ENCODE peak calls at places on chromosomes 16 and 17, in ten cellular contexts. One of them, this sample, is unnamed.

GRCh38 chr17:43599835-43600234 is 53.7 kb upstream of the ETV4 start:
- DNase-seq in pancreas: no peak
- DNase-seq in BJ: no peak
- DNase-seq in CD4-positive, alpha-beta T cell: no peak
- DNase-seq in GM13976: no peak
- DNase-seq in RWPE1: peak
- DNase-seq in omental fat pad: no peak
- DNase-seq in uterus: no peak
- DNase-seq in choroid plexus epithelial cell: peak
- DNase-seq in tibial artery: peak
- DNase-seq in this sample: no peak

GRCh38 chr16:13968835-13969234 is 48.9 kb downstream of the ERCC4 start:
- DNase-seq in pancreas: no peak
- DNase-seq in BJ: no peak
- DNase-seq in CD4-positive, alpha-beta T cell: no peak
- DNase-seq in GM13976: no peak
- DNase-seq in RWPE1: no peak
- DNase-seq in omental fat pad: no peak
- DNase-seq in uterus: no peak
- DNase-seq in choroid plexus epithelial cell: no peak
- DNase-seq in tibial artery: no peak
- DNase-seq in this sample: no peak

GRCh38 chr17:20094777-20095176 is 85.6 kb downstream of the SPECC1 start:
- DNase-seq in pancreas: no peak
- DNase-seq in BJ: no peak
- DNase-seq in CD4-positive, alpha-beta T cell: no peak
- DNase-seq in GM13976: no peak
- DNase-seq in RWPE1: no peak
- DNase-seq in omental fat pad: no peak
- DNase-seq in uterus: no peak
- DNase-seq in choroid plexus epithelial cell: no peak
- DNase-seq in tibial artery: no peak
- DNase-seq in this sample: no peak

GRCh38 chr17:51238253-51238887 is 21.5 kb downstream of the MBTD1 start:
- DNase-seq in pancreas: no peak
- DNase-seq in BJ: no peak
- DNase-seq in CD4-positive, alpha-beta T cell: no peak
- DNase-seq in GM13976: peak
- DNase-seq in RWPE1: no peak
- DNase-seq in omental fat pad: no peak
- DNase-seq in uterus: no peak
- DNase-seq in choroid plexus epithelial cell: no peak
- DNase-seq in tibial artery: no peak
- DNase-seq in this sample: no peak

GRCh38 chr16:58456193-58456592 is 43.8 kb upstream of the NDRG4 start:
- DNase-seq in pancreas: no peak
- DNase-seq in BJ: no peak
- DNase-seq in CD4-positive, alpha-beta T cell: no peak
- DNase-seq in GM13976: no peak
- DNase-seq in RWPE1: no peak
- DNase-seq in omental fat pad: no peak
- DNase-seq in uterus: no peak
- DNase-seq in choroid plexus epithelial cell: no peak
- DNase-seq in tibial artery: no peak
- DNase-seq in this sample: no peak

GRCh38 chr17:6648181-6648580 is 3.2 kb downstream of the MED31 start:
- DNase-seq in pancreas: no peak
- DNase-seq in BJ: no peak
- DNase-seq in CD4-positive, alpha-beta T cell: no peak
- DNase-seq in GM13976: no peak
- DNase-seq in RWPE1: no peak
- DNase-seq in omental fat pad: no peak
- DNase-seq in uterus: no peak
- DNase-seq in choroid plexus epithelial cell: peak
- DNase-seq in tibial artery: no peak
- DNase-seq in this sample: no peak

GRCh38 chr17:45995617-45996270 is 3.3 kb upstream of the STH start:
- DNase-seq in pancreas: peak
- DNase-seq in BJ: no peak
- DNase-seq in CD4-positive, alpha-beta T cell: no peak
- DNase-seq in GM13976: no peak
- DNase-seq in RWPE1: no peak
- DNase-seq in omental fat pad: no peak
- DNase-seq in uterus: no peak
- DNase-seq in choroid plexus epithelial cell: no peak
- DNase-seq in tibial artery: no peak
- DNase-seq in this sample: no peak

GRCh38 chr16:89557936-89558490 is 2.5 kb upstream of the RPL13 start:
- DNase-seq in pancreas: no peak
- DNase-seq in BJ: no peak
- DNase-seq in CD4-positive, alpha-beta T cell: no peak
- DNase-seq in GM13976: no peak
- DNase-seq in RWPE1: no peak
- DNase-seq in omental fat pad: no peak
- DNase-seq in uterus: no peak
- DNase-seq in choroid plexus epithelial cell: no peak
- DNase-seq in tibial artery: no peak
- DNase-seq in this sample: no peak

GRCh38 chr17:280901-281300 is 71.7 kb downstream of the RPH3AL start:
- DNase-seq in pancreas: peak
- DNase-seq in BJ: no peak
- DNase-seq in CD4-positive, alpha-beta T cell: no peak
- DNase-seq in GM13976: no peak
- DNase-seq in RWPE1: no peak
- DNase-seq in omental fat pad: no peak
- DNase-seq in uterus: peak
- DNase-seq in choroid plexus epithelial cell: no peak
- DNase-seq in tibial artery: no peak
- DNase-seq in this sample: no peak

GRCh38 chr17:4806770-4807533 is at the start of gene PLD2:
- DNase-seq in pancreas: peak
- DNase-seq in BJ: peak
- DNase-seq in CD4-positive, alpha-beta T cell: peak
- DNase-seq in GM13976: peak
- DNase-seq in RWPE1: peak
- DNase-seq in omental fat pad: peak
- DNase-seq in uterus: peak
- DNase-seq in choroid plexus epithelial cell: peak
- DNase-seq in tibial artery: peak
- DNase-seq in this sample: no peak

GRCh38 chr17:61416540-61417363 is 17.1 kb downstream of the TBX2 start:
- DNase-seq in pancreas: peak
- DNase-seq in BJ: peak
- DNase-seq in CD4-positive, alpha-beta T cell: no peak
- DNase-seq in GM13976: peak
- DNase-seq in RWPE1: peak
- DNase-seq in omental fat pad: no peak
- DNase-seq in uterus: peak
- DNase-seq in choroid plexus epithelial cell: peak
- DNase-seq in tibial artery: peak
- DNase-seq in this sample: peak

GRCh38 chr17:8734876-8735275 is 9.8 kb downstream of the CCDC42 start:
- DNase-seq in pancreas: no peak
- DNase-seq in BJ: no peak
- DNase-seq in CD4-positive, alpha-beta T cell: no peak
- DNase-seq in GM13976: no peak
- DNase-seq in RWPE1: no peak
- DNase-seq in omental fat pad: no peak
- DNase-seq in uterus: no peak
- DNase-seq in choroid plexus epithelial cell: no peak
- DNase-seq in tibial artery: no peak
- DNase-seq in this sample: no peak

GRCh38 chr16:30700971-30701370 is 2.0 kb downstream of the SRCAP start:
- DNase-seq in pancreas: no peak
- DNase-seq in BJ: no peak
- DNase-seq in CD4-positive, alpha-beta T cell: no peak
- DNase-seq in GM13976: no peak
- DNase-seq in RWPE1: no peak
- DNase-seq in omental fat pad: no peak
- DNase-seq in uterus: no peak
- DNase-seq in choroid plexus epithelial cell: no peak
- DNase-seq in tibial artery: no peak
- DNase-seq in this sample: no peak

GRCh38 chr17:44095647-44096496 is 25.3 kb downstream of the G6PC3 start:
- DNase-seq in pancreas: no peak
- DNase-seq in BJ: peak
- DNase-seq in CD4-positive, alpha-beta T cell: no peak
- DNase-seq in GM13976: peak
- DNase-seq in RWPE1: peak
- DNase-seq in omental fat pad: no peak
- DNase-seq in uterus: peak
- DNase-seq in choroid plexus epithelial cell: peak
- DNase-seq in tibial artery: peak
- DNase-seq in this sample: peak

GRCh38 chr16:66478733-66479511 is 51.8 kb downstream of the BEAN1 start:
- DNase-seq in pancreas: no peak
- DNase-seq in BJ: no peak
- DNase-seq in CD4-positive, alpha-beta T cell: peak
- DNase-seq in GM13976: peak
- DNase-seq in RWPE1: peak
- DNase-seq in omental fat pad: peak
- DNase-seq in uterus: peak
- DNase-seq in choroid plexus epithelial cell: peak
- DNase-seq in tibial artery: peak
- DNase-seq in this sample: no peak

GRCh38 chr17:75845058-75845711 is 981 bp upstream of the UNC13D start:
- DNase-seq in pancreas: peak
- DNase-seq in BJ: no peak
- DNase-seq in CD4-positive, alpha-beta T cell: peak
- DNase-seq in GM13976: peak
- DNase-seq in RWPE1: peak
- DNase-seq in omental fat pad: no peak
- DNase-seq in uterus: peak
- DNase-seq in choroid plexus epithelial cell: peak
- DNase-seq in tibial artery: peak
- DNase-seq in this sample: peak

GRCh38 chr17:1730004-1730344 is 5.5 kb downstream of the WDR81 start:
- DNase-seq in pancreas: no peak
- DNase-seq in BJ: no peak
- DNase-seq in CD4-positive, alpha-beta T cell: no peak
- DNase-seq in GM13976: no peak
- DNase-seq in RWPE1: no peak
- DNase-seq in omental fat pad: no peak
- DNase-seq in uterus: no peak
- DNase-seq in choroid plexus epithelial cell: no peak
- DNase-seq in tibial artery: no peak
- DNase-seq in this sample: no peak

GRCh38 chr17:40284085-40284713 is 3.5 kb upstream of the CDC6 start:
- DNase-seq in pancreas: no peak
- DNase-seq in BJ: peak
- DNase-seq in CD4-positive, alpha-beta T cell: no peak
- DNase-seq in GM13976: no peak
- DNase-seq in RWPE1: peak
- DNase-seq in omental fat pad: no peak
- DNase-seq in uterus: no peak
- DNase-seq in choroid plexus epithelial cell: peak
- DNase-seq in tibial artery: no peak
- DNase-seq in this sample: peak
- TF ChIP-seq CTCF in pancreas: no peak
- TF ChIP-seq CTCF in BJ: peak
- TF ChIP-seq CTCF in CD4-positive, alpha-beta T cell: no peak
- TF ChIP-seq CTCF in GM13976: no peak
- TF ChIP-seq CTCF in RWPE1: no peak
- TF ChIP-seq CTCF in omental fat pad: no peak
- TF ChIP-seq CTCF in uterus: no peak
- TF ChIP-seq CTCF in choroid plexus epithelial cell: peak
- TF ChIP-seq CTCF in tibial artery: peak
- TF ChIP-seq CTCF in this sample: peak

GRCh38 chr17:11610999-11611566 is 12.8 kb downstream of the DNAH9 start:
- DNase-seq in pancreas: no peak
- DNase-seq in BJ: no peak
- DNase-seq in CD4-positive, alpha-beta T cell: no peak
- DNase-seq in GM13976: no peak
- DNase-seq in RWPE1: no peak
- DNase-seq in omental fat pad: no peak
- DNase-seq in uterus: no peak
- DNase-seq in choroid plexus epithelial cell: no peak
- DNase-seq in tibial artery: no peak
- DNase-seq in this sample: no peak
- TF ChIP-seq CTCF in pancreas: no peak
- TF ChIP-seq CTCF in BJ: no peak
- TF ChIP-seq CTCF in CD4-positive, alpha-beta T cell: no peak
- TF ChIP-seq CTCF in GM13976: no peak
- TF ChIP-seq CTCF in RWPE1: no peak
- TF ChIP-seq CTCF in omental fat pad: no peak
- TF ChIP-seq CTCF in uterus: no peak
- TF ChIP-seq CTCF in choroid plexus epithelial cell: no peak
- TF ChIP-seq CTCF in tibial artery: no peak
- TF ChIP-seq CTCF in this sample: no peak

DNA sequence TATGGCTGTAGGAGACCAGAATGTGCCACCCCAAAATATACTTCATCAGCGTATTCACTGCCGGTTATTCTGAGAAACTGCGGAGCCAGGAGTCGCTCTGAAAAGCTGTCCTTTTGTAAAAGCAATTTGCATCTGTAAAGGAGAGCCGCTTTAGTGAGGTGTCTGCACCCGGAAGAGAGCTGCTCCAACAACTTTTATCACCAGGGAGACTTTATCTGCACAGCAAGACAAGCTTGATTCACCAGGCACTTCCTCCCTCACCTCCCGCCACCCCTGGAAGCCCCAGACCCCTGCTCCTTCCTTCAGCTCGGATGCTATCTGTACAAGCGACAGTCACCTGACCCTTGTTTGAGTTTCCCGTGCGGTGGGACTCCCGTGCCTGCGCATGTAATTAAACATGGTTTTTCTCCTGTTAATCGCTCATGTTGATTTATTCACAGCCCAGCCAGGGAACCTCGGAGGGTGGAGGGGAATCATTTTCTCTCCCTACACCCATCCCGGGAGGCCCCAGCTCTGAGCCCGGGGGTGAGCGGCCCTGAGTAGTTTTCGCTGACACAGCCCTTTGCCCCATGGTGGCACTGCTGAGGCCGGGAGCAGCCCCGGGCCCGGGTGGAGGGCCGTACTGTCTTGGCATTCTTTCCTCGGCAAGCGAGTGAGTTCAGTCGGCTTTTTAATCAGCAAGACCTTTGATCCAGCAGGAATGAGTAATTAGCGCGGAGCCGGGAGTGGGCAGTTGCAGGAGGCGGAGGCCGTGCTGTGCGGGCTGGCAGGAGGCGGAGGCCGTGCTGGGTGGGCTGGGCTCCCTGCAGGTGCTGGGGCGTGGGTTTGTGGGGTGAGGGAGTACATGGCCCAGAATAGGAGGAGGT is 222.7 kb upstream of the CIBAR2 start:
- DNase-seq in pancreas: peak
- DNase-seq in BJ: no peak
- DNase-seq in CD4-positive, alpha-beta T cell: no peak
- DNase-seq in GM13976: no peak
- DNase-seq in RWPE1: no peak
- DNase-seq in omental fat pad: no peak
- DNase-seq in uterus: no peak
- DNase-seq in choroid plexus epithelial cell: peak
- DNase-seq in tibial artery: no peak
- DNase-seq in this sample: no peak
- TF ChIP-seq CTCF in pancreas: no peak
- TF ChIP-seq CTCF in BJ: no peak
- TF ChIP-seq CTCF in CD4-positive, alpha-beta T cell: no peak
- TF ChIP-seq CTCF in GM13976: no peak
- TF ChIP-seq CTCF in RWPE1: no peak
- TF ChIP-seq CTCF in omental fat pad: no peak
- TF ChIP-seq CTCF in uterus: no peak
- TF ChIP-seq CTCF in choroid plexus epithelial cell: no peak
- TF ChIP-seq CTCF in tibial artery: no peak
- TF ChIP-seq CTCF in this sample: peak

GRCh38 chr16:495127-495748 is 32.3 kb upstream of the CAPN15 start:
- DNase-seq in pancreas: no peak
- DNase-seq in BJ: no peak
- DNase-seq in CD4-positive, alpha-beta T cell: no peak
- DNase-seq in GM13976: peak
- DNase-seq in RWPE1: peak
- DNase-seq in omental fat pad: no peak
- DNase-seq in uterus: no peak
- DNase-seq in choroid plexus epithelial cell: peak
- DNase-seq in tibial artery: no peak
- DNase-seq in this sample: no peak
- TF ChIP-seq CTCF in pancreas: no peak
- TF ChIP-seq CTCF in BJ: peak
- TF ChIP-seq CTCF in CD4-positive, alpha-beta T cell: peak
- TF ChIP-seq CTCF in GM13976: peak
- TF ChIP-seq CTCF in RWPE1: peak
- TF ChIP-seq CTCF in omental fat pad: no peak
- TF ChIP-seq CTCF in uterus: no peak
- TF ChIP-seq CTCF in choroid plexus epithelial cell: peak
- TF ChIP-seq CTCF in tibial artery: peak
- TF ChIP-seq CTCF in this sample: peak